ENCODE peak calls at places on chromosomes 6 and 20, in four cellular contexts. One of them, this sample, is unnamed.

GRCh38 chr6:147283460-147283859 is 79.2 kb downstream of the STXBP5 start:
- DNase-seq in transverse colon: peak
- DNase-seq in HTR-8/SVneo: no peak
- DNase-seq in adrenal gland: no peak
- DNase-seq in this sample: no peak

GRCh38 chr6:90178294-90178678 is 118.4 kb downstream of the BACH2 start:
- DNase-seq in adrenal gland: no peak
- DNase-seq in HTR-8/SVneo: no peak
- DNase-seq in transverse colon: no peak
- DNase-seq in this sample: no peak

GRCh38 chr6:41446907-41447545 is 99.2 kb upstream of the FOXP4 start:
- DNase-seq in transverse colon: no peak
- DNase-seq in adrenal gland: no peak
- DNase-seq in HTR-8/SVneo: no peak
- DNase-seq in this sample: no peak

GRCh38 chr6:28393912-28394662 is 5.5 kb downstream of the ZSCAN12 start:
- DNase-seq in transverse colon: no peak
- DNase-seq in HTR-8/SVneo: no peak
- DNase-seq in adrenal gland: no peak
- DNase-seq in this sample: no peak

GRCh38 chr6:10412165-10412947 is 2.5 kb downstream of the TFAP2A start:
- DNase-seq in HTR-8/SVneo: peak
- DNase-seq in transverse colon: no peak
- DNase-seq in adrenal gland: no peak
- DNase-seq in this sample: peak

GRCh38 chr6:158158748-158159147 is 9.3 kb downstream of the SERAC1 start:
- DNase-seq in adrenal gland: no peak
- DNase-seq in transverse colon: no peak
- DNase-seq in HTR-8/SVneo: no peak
- DNase-seq in this sample: no peak

GRCh38 chr6:116633685-116634084 is 17.4 kb downstream of the RSPH4A start:
- DNase-seq in HTR-8/SVneo: no peak
- DNase-seq in adrenal gland: no peak
- DNase-seq in transverse colon: no peak
- DNase-seq in this sample: no peak

GRCh38 chr6:158564243-158565121 is 4.6 kb downstream of the TMEM181 start:
- DNase-seq in HTR-8/SVneo: no peak
- DNase-seq in adrenal gland: no peak
- DNase-seq in transverse colon: peak
- DNase-seq in this sample: no peak

GRCh38 chr6:130575971-130576370 is 210.2 kb downstream of the TMEM200A start:
- DNase-seq in transverse colon: peak
- DNase-seq in adrenal gland: no peak
- DNase-seq in HTR-8/SVneo: no peak
- DNase-seq in this sample: no peak

GRCh38 chr6:149234051-149234962 is 83.2 kb upstream of the TAB2 start:
- DNase-seq in transverse colon: no peak
- DNase-seq in adrenal gland: no peak
- DNase-seq in HTR-8/SVneo: peak
- DNase-seq in this sample: no peak

GRCh38 chr6:92292067-92292466 is 1127.3 kb downstream of the EPHA7 start:
- DNase-seq in adrenal gland: no peak
- DNase-seq in transverse colon: no peak
- DNase-seq in HTR-8/SVneo: no peak
- DNase-seq in this sample: no peak

GRCh38 chr20:35226775-35227681 is 538 bp downstream of the MMP24 start:
- DNase-seq in transverse colon: peak
- DNase-seq in adrenal gland: peak
- DNase-seq in HTR-8/SVneo: peak
- DNase-seq in this sample: no peak

GRCh38 chr6:159494633-159495023 is 198.4 kb downstream of the SOD2 start:
- DNase-seq in adrenal gland: no peak
- DNase-seq in transverse colon: no peak
- DNase-seq in HTR-8/SVneo: no peak
- DNase-seq in this sample: no peak

GRCh38 chr20:31475472-31476312 is 604 bp downstream of the REM1 start:
- DNase-seq in adrenal gland: no peak
- DNase-seq in transverse colon: no peak
- DNase-seq in HTR-8/SVneo: no peak
- DNase-seq in this sample: no peak

GRCh38 chr20:31602779-31603441 is 2.2 kb upstream of the ID1 start:
- DNase-seq in HTR-8/SVneo: no peak
- DNase-seq in adrenal gland: no peak
- DNase-seq in transverse colon: peak
- DNase-seq in this sample: no peak

GRCh38 chr20:25194333-25194972 is 1.1 kb upstream of the ENTPD6 start:
- DNase-seq in adrenal gland: no peak
- DNase-seq in HTR-8/SVneo: no peak
- DNase-seq in transverse colon: no peak
- DNase-seq in this sample: no peak

GRCh38 chr6:34098045-34098936 is 47.6 kb downstream of the GRM4 start:
- DNase-seq in HTR-8/SVneo: no peak
- DNase-seq in adrenal gland: no peak
- DNase-seq in transverse colon: no peak
- DNase-seq in this sample: no peak

GRCh38 chr6:40383348-40384115 is 203.6 kb downstream of the LRFN2 start:
- DNase-seq in transverse colon: no peak
- DNase-seq in HTR-8/SVneo: no peak
- DNase-seq in adrenal gland: no peak
- DNase-seq in this sample: no peak

GRCh38 chr6:35185302-35185681 is 28.5 kb upstream of the SCUBE3 start:
- DNase-seq in adrenal gland: peak
- DNase-seq in HTR-8/SVneo: peak
- DNase-seq in transverse colon: no peak
- DNase-seq in this sample: no peak

GRCh38 chr20:41407617-41408016 is 41.0 kb upstream of the EMILIN3 start:
- DNase-seq in HTR-8/SVneo: no peak
- DNase-seq in adrenal gland: no peak
- DNase-seq in transverse colon: peak
- DNase-seq in this sample: no peak

GRCh38 chr6:129936329-129937165 is 75.4 kb upstream of the TMEM244 start:
- DNase-seq in transverse colon: peak
- DNase-seq in HTR-8/SVneo: no peak
- DNase-seq in adrenal gland: peak
- DNase-seq in this sample: peak

GRCh38 chr20:8183526-8183925 is 51.5 kb downstream of the PLCB1 start:
- DNase-seq in HTR-8/SVneo: no peak
- DNase-seq in transverse colon: no peak
- DNase-seq in adrenal gland: no peak
- DNase-seq in this sample: no peak

This sample was measured in AG09319.